ENCODE peak calls at places on chromosomes 7 and 10, in seven cellular contexts. C is GM13976; T is brain microvascular endothelial cell; P is nephron progenitor cell; D is CD4-positive, alpha-beta T cell; F is osteoblast; J is cardiac fibroblast. N is an unnamed sample.

GRCh38 chr10:114319406-114320248 is 80.6 kb downstream of the VWA2 start:
- DNase-seq in C (no peak), T (no peak), P (no peak), D (no peak), F (no peak), J (no peak), N (no peak)

GRCh38 chr7:134029743-134030142 is 97.4 kb upstream of the LRGUK start:
- DNase-seq in C (no peak), T (no peak), P (no peak), D (no peak), F (no peak), J (no peak), N (no peak)

GRCh38 chr7:38303866-38304265 is 30.4 kb upstream of the TARP start:
- DNase-seq in C (no peak), T (no peak), P (no peak), D (no peak), F (no peak), J (no peak), N (no peak)

GRCh38 chr10:125169915-125170314 is 9.6 kb upstream of the CTBP2 start:
- DNase-seq in C (no peak), T (no peak), P (no peak), D (no peak), F (no peak), J (no peak), N (no peak)

GRCh38 chr7:15326044-15326644 is 235.7 kb downstream of the AGMO start:
- DNase-seq in C (peak), T (peak), P (no peak), D (no peak), F (peak), J (peak), N (no peak)

GRCh38 chr7:129308047-129308446 is 83.2 kb downstream of the AHCYL2 start:
- DNase-seq in C (no peak), T (no peak), P (no peak), D (no peak), F (no peak), J (peak), N (no peak)

GRCh38 chr7:142098004-142098403 is 13.5 kb upstream of the MGAM2 start:
- DNase-seq in C (no peak), T (no peak), P (no peak), D (no peak), F (no peak), J (no peak), N (no peak)

GRCh38 chr10:94224656-94225055 is 138.1 kb downstream of the NOC3L start:
- DNase-seq in C (no peak), T (peak), P (no peak), D (no peak), F (peak), J (no peak), N (no peak)

GRCh38 chr7:55130079-55130476 is 111.3 kb downstream of the EGFR start:
- DNase-seq in C (no peak), T (no peak), P (no peak), D (no peak), F (no peak), J (peak), N (no peak)
- TF ChIP-seq CTCF in C (no peak), T (no peak), P (no peak), D (no peak), F (no peak), J (no peak), N (no peak)

DNA sequence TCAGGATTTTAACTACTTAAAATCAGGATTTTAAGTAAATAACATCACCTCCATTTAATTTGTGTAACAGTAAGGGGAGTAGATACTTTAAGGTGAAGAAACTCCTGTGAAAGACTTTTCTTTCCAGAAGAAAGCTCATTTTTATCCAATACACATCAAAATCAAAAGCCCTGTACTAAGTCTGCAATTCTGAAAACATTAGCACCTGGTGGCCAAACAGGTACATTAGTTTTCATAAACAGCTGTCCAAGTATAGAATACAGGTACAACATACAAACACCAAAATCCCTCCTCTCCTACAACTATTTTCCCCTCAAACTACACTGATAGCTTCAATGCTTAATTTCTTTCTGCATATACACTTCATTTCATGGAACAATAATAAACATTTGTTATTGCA is 22.9 kb downstream of the FAM3C start:
- DNase-seq in C (no peak), T (no peak), P (no peak), D (no peak), F (no peak), J (no peak), N (no peak)
- TF ChIP-seq CTCF in C (no peak), T (no peak), P (no peak), D (no peak), F (no peak), J (no peak), N (peak)

DNA sequence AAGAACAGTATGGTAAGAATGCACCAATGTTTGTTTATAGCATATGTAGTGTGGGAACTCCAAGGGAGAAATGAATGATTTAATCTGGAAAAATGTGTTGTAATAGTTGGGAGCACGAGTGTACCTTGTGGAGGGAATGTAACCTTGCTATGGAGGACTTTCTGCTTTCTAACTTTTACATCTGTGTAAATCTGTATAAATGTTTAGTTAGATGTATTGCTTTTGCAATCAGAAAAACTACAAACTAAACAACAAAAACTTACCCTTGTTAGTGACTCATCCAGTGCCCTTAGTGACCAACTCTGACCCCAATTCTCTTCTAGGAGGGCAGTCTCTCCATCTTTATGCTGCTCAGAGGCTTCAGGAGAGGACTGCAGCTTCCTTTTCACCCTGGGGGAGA is 89.3 kb downstream of the CCNY start:
- DNase-seq in C (no peak), T (no peak), P (no peak), D (no peak), F (no peak), J (no peak), N (no peak)
- TF ChIP-seq CTCF in C (no peak), T (no peak), P (no peak), D (no peak), F (no peak), J (peak), N (no peak)

DNA sequence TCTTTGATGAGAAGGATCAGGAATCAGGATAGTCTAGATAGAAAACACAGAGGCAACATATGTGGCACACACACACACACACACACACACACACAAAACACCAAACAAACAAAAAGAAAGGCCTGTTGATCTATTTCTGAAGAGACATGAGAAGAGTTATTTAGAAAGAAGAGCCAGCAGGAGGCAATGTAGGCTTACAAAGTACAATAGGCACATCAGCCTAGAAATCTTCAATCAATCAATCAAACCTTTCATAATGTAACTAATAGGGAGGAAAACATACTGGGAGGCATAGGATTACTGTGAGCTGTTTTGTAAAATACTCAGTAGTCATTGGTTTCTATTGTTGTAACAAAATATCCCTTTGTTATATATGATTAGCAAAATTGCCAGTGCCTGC is 47.3 kb upstream of the TES start:
- DNase-seq in C (no peak), T (no peak), P (no peak), D (no peak), F (no peak), J (no peak), N (no peak)
- TF ChIP-seq CTCF in C (no peak), T (peak), P (no peak), D (no peak), F (peak), J (no peak), N (no peak)

DNA sequence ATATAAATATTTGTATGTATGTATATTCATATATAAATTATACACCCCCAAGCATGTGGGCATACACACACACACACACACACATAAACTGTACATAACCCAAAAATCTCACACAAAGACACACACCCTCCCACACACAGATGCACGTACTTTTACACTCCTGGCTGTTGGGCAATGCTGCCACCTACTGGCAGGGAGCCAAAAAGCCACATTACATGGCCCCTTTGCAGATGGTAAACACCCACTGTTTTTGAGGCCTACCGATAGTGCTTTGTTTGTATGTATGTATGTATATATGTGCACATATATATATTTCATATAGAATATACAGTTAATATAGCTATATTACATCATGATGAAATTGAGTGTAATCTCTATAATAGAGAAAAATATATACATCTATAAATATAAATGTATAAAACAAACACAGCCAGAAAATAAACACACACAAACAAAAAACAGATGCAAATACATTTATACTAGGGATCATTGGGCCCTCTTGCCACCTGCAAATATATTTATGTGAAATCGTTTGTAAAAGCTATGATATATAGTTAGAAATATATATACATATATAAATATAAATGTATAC is 120.1 kb upstream of the ACBD5 start:
- DNase-seq in C (peak), T (peak), P (peak), D (peak), F (peak), J (peak), N (peak)
- TF ChIP-seq CTCF in C (peak), T (peak), P (peak), D (peak), F (peak), J (peak), N (peak)

DNA sequence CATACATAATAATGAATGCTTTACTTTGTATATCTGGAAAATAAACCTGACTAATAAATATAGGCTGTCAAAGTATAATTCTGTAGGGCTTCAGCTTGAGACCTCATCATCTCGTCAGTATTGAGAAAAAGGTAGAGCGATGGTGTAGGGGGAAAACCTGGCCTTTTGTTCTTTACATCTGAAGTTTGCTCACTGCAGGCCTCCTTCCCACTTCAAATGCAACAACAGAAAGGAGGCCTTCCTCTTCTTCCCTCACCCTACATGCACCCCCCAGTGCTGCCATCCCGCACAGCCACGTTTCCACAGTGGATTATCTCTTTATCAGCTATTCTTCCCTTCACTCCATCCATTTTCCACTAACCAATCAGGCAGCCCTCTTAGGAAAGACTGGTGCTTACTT is 112.3 kb downstream of the VTI1A start:
- DNase-seq in C (no peak), T (no peak), P (no peak), D (no peak), F (no peak), J (no peak), N (no peak)
- TF ChIP-seq CTCF in C (no peak), T (no peak), P (no peak), D (no peak), F (no peak), J (no peak), N (no peak)

DNA sequence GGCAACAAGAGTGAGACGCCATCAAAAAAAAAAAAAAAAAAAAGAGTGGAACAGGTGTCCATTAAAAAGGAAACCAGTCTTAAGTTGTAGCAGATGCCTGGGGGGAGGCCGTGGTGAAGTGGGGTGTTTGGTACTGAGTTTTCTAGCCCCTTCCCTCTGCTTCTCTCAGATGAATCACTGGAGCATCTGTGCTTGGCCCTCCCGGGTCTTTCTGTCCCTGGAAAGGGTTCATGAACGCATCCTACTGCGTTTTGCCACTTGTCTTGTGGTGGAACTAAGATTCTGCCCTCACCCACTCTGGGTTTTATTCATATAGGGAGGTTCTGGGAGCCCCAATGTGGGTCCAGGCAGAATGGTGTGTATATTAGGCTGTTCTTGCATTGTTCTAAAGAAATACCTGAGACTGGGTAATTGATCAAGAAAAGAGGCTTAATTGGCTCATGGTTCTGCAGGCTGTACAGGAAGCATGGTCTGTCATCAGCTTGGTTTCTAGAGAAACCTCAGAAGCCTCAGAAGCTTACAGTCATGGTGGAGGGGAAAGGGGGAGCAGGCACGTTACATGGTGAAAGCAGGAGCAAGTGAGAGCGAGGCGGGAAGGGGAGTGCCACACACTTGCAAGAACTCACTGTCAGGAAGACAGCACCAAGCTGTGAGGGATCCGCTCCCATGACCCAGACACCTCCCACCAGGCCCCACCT is 63.5 kb downstream of the CAMK1D start:
- DNase-seq in C (no peak), T (no peak), P (no peak), D (peak), F (no peak), J (no peak), N (no peak)
- TF ChIP-seq CTCF in C (no peak), T (no peak), P (no peak), D (no peak), F (no peak), J (no peak), N (no peak)

DNA sequence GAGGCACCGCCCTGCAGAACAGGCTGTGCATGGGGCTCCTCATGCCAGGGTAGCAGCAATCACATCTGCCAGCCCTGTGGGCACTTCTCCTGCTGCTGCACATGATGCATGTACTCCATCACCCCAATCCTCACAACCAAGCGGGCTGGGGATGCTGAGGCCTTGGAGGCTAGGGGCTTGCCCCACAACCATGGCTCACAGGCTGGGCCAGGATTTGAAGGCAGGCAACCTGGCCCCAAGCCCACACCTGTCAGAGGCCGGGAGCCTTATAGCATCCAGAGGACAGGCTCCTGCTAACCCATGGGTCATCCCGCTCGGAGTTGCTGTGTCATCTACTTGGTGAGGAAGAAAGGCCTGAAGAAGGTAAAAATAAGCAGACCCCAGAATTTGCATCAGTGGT is 2.2 kb downstream of the POLM start:
- DNase-seq in C (no peak), T (no peak), P (no peak), D (no peak), F (no peak), J (no peak), N (no peak)
- TF ChIP-seq CTCF in C (no peak), T (no peak), P (no peak), D (no peak), F (no peak), J (no peak), N (no peak)

N was measured in progenitor cell of endocrine pancreas.